ENCODE peak calls at places on chromosomes 4 and X, in nine cellular contexts. One of them, this sample, is unnamed.

GRCh38 chrX:17187301-17187836 is 187.6 kb upstream of the NHS start:
- DNase-seq in Calu3: no peak
- DNase-seq in activated T-cell treated with anti-CD3 and anti-CD28 coated beads, Interleukin-2, amount 50 U/mL, for 72 hours: no peak
- DNase-seq in GM23248: no peak
- DNase-seq in stimulated activated CD4-positive, alpha-beta T cell treated with anti-CD3 and anti-CD28 coated beads, Interleukin-15, amount 100 ng/mL, for 1 hour: no peak
- DNase-seq in left ventricle myocardium superior: peak; percentile 27
- DNase-seq in NCI-H2029 treated with DMSO at 0.1 percent for 48 hours: no peak
- DNase-seq in activated naive CD8-positive, alpha-beta T cell treated with anti-CD3 and anti-CD28 coated beads for 36 hours: no peak
- DNase-seq in effector memory CD8-positive, alpha-beta T cell: no peak
- DNase-seq in this sample: no peak

GRCh38 chrX:50152421-50152820 is 48.4 kb downstream of the AKAP4 start:
- DNase-seq in Calu3: no peak
- DNase-seq in activated T-cell treated with anti-CD3 and anti-CD28 coated beads, Interleukin-2, amount 50 U/mL, for 72 hours: no peak
- DNase-seq in GM23248: no peak
- DNase-seq in stimulated activated CD4-positive, alpha-beta T cell treated with anti-CD3 and anti-CD28 coated beads, Interleukin-15, amount 100 ng/mL, for 1 hour: no peak
- DNase-seq in left ventricle myocardium superior: no peak
- DNase-seq in NCI-H2029 treated with DMSO at 0.1 percent for 48 hours: no peak
- DNase-seq in activated naive CD8-positive, alpha-beta T cell treated with anti-CD3 and anti-CD28 coated beads for 36 hours: no peak
- DNase-seq in effector memory CD8-positive, alpha-beta T cell: no peak
- DNase-seq in this sample: no peak

GRCh38 chrX:150544222-150544787 is 24.1 kb upstream of the MTM1 start:
- DNase-seq in Calu3: peak; percentile 13
- DNase-seq in activated T-cell treated with anti-CD3 and anti-CD28 coated beads, Interleukin-2, amount 50 U/mL, for 72 hours: no peak
- DNase-seq in GM23248: no peak
- DNase-seq in stimulated activated CD4-positive, alpha-beta T cell treated with anti-CD3 and anti-CD28 coated beads, Interleukin-15, amount 100 ng/mL, for 1 hour: no peak
- DNase-seq in left ventricle myocardium superior: no peak
- DNase-seq in NCI-H2029 treated with DMSO at 0.1 percent for 48 hours: no peak
- DNase-seq in activated naive CD8-positive, alpha-beta T cell treated with anti-CD3 and anti-CD28 coated beads for 36 hours: no peak
- DNase-seq in effector memory CD8-positive, alpha-beta T cell: no peak
- DNase-seq in this sample: no peak

GRCh38 chr4:164139291-164139690 is 614.6 kb upstream of the SMIM31 start:
- DNase-seq in Calu3: no peak
- DNase-seq in activated T-cell treated with anti-CD3 and anti-CD28 coated beads, Interleukin-2, amount 50 U/mL, for 72 hours: no peak
- DNase-seq in GM23248: no peak
- DNase-seq in stimulated activated CD4-positive, alpha-beta T cell treated with anti-CD3 and anti-CD28 coated beads, Interleukin-15, amount 100 ng/mL, for 1 hour: no peak
- DNase-seq in left ventricle myocardium superior: no peak
- DNase-seq in NCI-H2029 treated with DMSO at 0.1 percent for 48 hours: no peak
- DNase-seq in activated naive CD8-positive, alpha-beta T cell treated with anti-CD3 and anti-CD28 coated beads for 36 hours: no peak
- DNase-seq in effector memory CD8-positive, alpha-beta T cell: no peak
- DNase-seq in this sample: no peak

GRCh38 chrX:114932550-114932949 is 84.9 kb downstream of the IL13RA2 start:
- DNase-seq in Calu3: no peak
- DNase-seq in activated T-cell treated with anti-CD3 and anti-CD28 coated beads, Interleukin-2, amount 50 U/mL, for 72 hours: no peak
- DNase-seq in GM23248: no peak
- DNase-seq in stimulated activated CD4-positive, alpha-beta T cell treated with anti-CD3 and anti-CD28 coated beads, Interleukin-15, amount 100 ng/mL, for 1 hour: no peak
- DNase-seq in left ventricle myocardium superior: no peak
- DNase-seq in NCI-H2029 treated with DMSO at 0.1 percent for 48 hours: no peak
- DNase-seq in activated naive CD8-positive, alpha-beta T cell treated with anti-CD3 and anti-CD28 coated beads for 36 hours: no peak
- DNase-seq in effector memory CD8-positive, alpha-beta T cell: no peak
- DNase-seq in this sample: no peak

GRCh38 chr4:48268956-48269860 is at the start of gene TEC:
- DNase-seq in Calu3: peak; percentile 50
- DNase-seq in activated T-cell treated with anti-CD3 and anti-CD28 coated beads, Interleukin-2, amount 50 U/mL, for 72 hours: peak; percentile 49
- DNase-seq in GM23248: peak; percentile 49
- DNase-seq in stimulated activated CD4-positive, alpha-beta T cell treated with anti-CD3 and anti-CD28 coated beads, Interleukin-15, amount 100 ng/mL, for 1 hour: peak; percentile 23
- DNase-seq in left ventricle myocardium superior: peak; percentile 73
- DNase-seq in NCI-H2029 treated with DMSO at 0.1 percent for 48 hours: no peak
- DNase-seq in activated naive CD8-positive, alpha-beta T cell treated with anti-CD3 and anti-CD28 coated beads for 36 hours: peak; percentile 65
- DNase-seq in effector memory CD8-positive, alpha-beta T cell: no peak
- DNase-seq in this sample: peak; percentile 85

GRCh38 chr4:148073349-148073748 is 341.5 kb downstream of the ARHGAP10 start:
- DNase-seq in Calu3: no peak
- DNase-seq in activated T-cell treated with anti-CD3 and anti-CD28 coated beads, Interleukin-2, amount 50 U/mL, for 72 hours: no peak
- DNase-seq in GM23248: no peak
- DNase-seq in stimulated activated CD4-positive, alpha-beta T cell treated with anti-CD3 and anti-CD28 coated beads, Interleukin-15, amount 100 ng/mL, for 1 hour: no peak
- DNase-seq in left ventricle myocardium superior: no peak
- DNase-seq in NCI-H2029 treated with DMSO at 0.1 percent for 48 hours: no peak
- DNase-seq in activated naive CD8-positive, alpha-beta T cell treated with anti-CD3 and anti-CD28 coated beads for 36 hours: no peak
- DNase-seq in effector memory CD8-positive, alpha-beta T cell: no peak
- DNase-seq in this sample: no peak

GRCh38 chrX:135713795-135714194 is 356 bp downstream of the CT45A1 start:
- DNase-seq in Calu3: no peak
- DNase-seq in activated T-cell treated with anti-CD3 and anti-CD28 coated beads, Interleukin-2, amount 50 U/mL, for 72 hours: no peak
- DNase-seq in GM23248: no peak
- DNase-seq in stimulated activated CD4-positive, alpha-beta T cell treated with anti-CD3 and anti-CD28 coated beads, Interleukin-15, amount 100 ng/mL, for 1 hour: no peak
- DNase-seq in left ventricle myocardium superior: no peak
- DNase-seq in NCI-H2029 treated with DMSO at 0.1 percent for 48 hours: no peak
- DNase-seq in activated naive CD8-positive, alpha-beta T cell treated with anti-CD3 and anti-CD28 coated beads for 36 hours: no peak
- DNase-seq in effector memory CD8-positive, alpha-beta T cell: no peak
- DNase-seq in this sample: no peak

GRCh38 chr4:107658400-107659326 is 61.4 kb downstream of the PAPSS1 start:
- DNase-seq in Calu3: no peak
- DNase-seq in activated T-cell treated with anti-CD3 and anti-CD28 coated beads, Interleukin-2, amount 50 U/mL, for 72 hours: no peak
- DNase-seq in GM23248: no peak
- DNase-seq in stimulated activated CD4-positive, alpha-beta T cell treated with anti-CD3 and anti-CD28 coated beads, Interleukin-15, amount 100 ng/mL, for 1 hour: no peak
- DNase-seq in left ventricle myocardium superior: no peak
- DNase-seq in NCI-H2029 treated with DMSO at 0.1 percent for 48 hours: no peak
- DNase-seq in activated naive CD8-positive, alpha-beta T cell treated with anti-CD3 and anti-CD28 coated beads for 36 hours: no peak
- DNase-seq in effector memory CD8-positive, alpha-beta T cell: no peak
- DNase-seq in this sample: no peak

GRCh38 chrX:79096339-79096638 is 48.2 kb upstream of the GPR174 start:
- DNase-seq in Calu3: no peak
- DNase-seq in activated T-cell treated with anti-CD3 and anti-CD28 coated beads, Interleukin-2, amount 50 U/mL, for 72 hours: no peak
- DNase-seq in GM23248: no peak
- DNase-seq in stimulated activated CD4-positive, alpha-beta T cell treated with anti-CD3 and anti-CD28 coated beads, Interleukin-15, amount 100 ng/mL, for 1 hour: no peak
- DNase-seq in left ventricle myocardium superior: no peak
- DNase-seq in NCI-H2029 treated with DMSO at 0.1 percent for 48 hours: no peak
- DNase-seq in activated naive CD8-positive, alpha-beta T cell treated with anti-CD3 and anti-CD28 coated beads for 36 hours: no peak
- DNase-seq in effector memory CD8-positive, alpha-beta T cell: no peak
- DNase-seq in this sample: no peak

GRCh38 chr4:159047478-159048165 is 55.3 kb upstream of the RAPGEF2 start:
- DNase-seq in Calu3: peak; percentile 11
- DNase-seq in activated T-cell treated with anti-CD3 and anti-CD28 coated beads, Interleukin-2, amount 50 U/mL, for 72 hours: peak; percentile 4
- DNase-seq in GM23248: peak; percentile 2
- DNase-seq in stimulated activated CD4-positive, alpha-beta T cell treated with anti-CD3 and anti-CD28 coated beads, Interleukin-15, amount 100 ng/mL, for 1 hour: no peak
- DNase-seq in left ventricle myocardium superior: no peak
- DNase-seq in NCI-H2029 treated with DMSO at 0.1 percent for 48 hours: no peak
- DNase-seq in activated naive CD8-positive, alpha-beta T cell treated with anti-CD3 and anti-CD28 coated beads for 36 hours: no peak
- DNase-seq in effector memory CD8-positive, alpha-beta T cell: no peak
- DNase-seq in this sample: no peak

This sample was measured in Right ventricle myocardium inferior.